ENCODE peak calls at places on chromosomes 3 and 15, in five cellular contexts. W is HCT116, V is IMR-90, M is neural progenitor cell, O is K562. E is an unnamed sample.

GRCh38 chr15:89421219-89421618 is 75.2 kb downstream of the RHCG start:
- DNase-seq in W (no peak), O (no peak), V (no peak), M (no peak), E (no peak)

GRCh38 chr3:31815631-31816440 is 165.2 kb downstream of the OSBPL10 start:
- DNase-seq in W (no peak), O (no peak), M (no peak), V (no peak), E (no peak)

GRCh38 chr15:69931159-69931558 is 166.6 kb downstream of the TLE3 start:
- DNase-seq in W (no peak), O (no peak), V (no peak), M (no peak), E (no peak)

GRCh38 chr3:61868499-61868898 is 307.1 kb downstream of the PTPRG start:
- DNase-seq in W (no peak), V (no peak), M (no peak), O (no peak), E (no peak)

GRCh38 chr3:47394140-47394855 is 13.5 kb downstream of the PTPN23 start:
- DNase-seq in W (no peak), M (peak; percentile 41), O (no peak), V (peak; percentile 56), E (no peak)

GRCh38 chr3:142628806-142629205 is 32.6 kb downstream of the PLS1 start:
- DNase-seq in M (no peak), W (no peak), V (no peak), O (no peak), E (no peak)

GRCh38 chr3:136819784-136820640 is 1.1 kb downstream of the SLC35G2 start:
- DNase-seq in M (peak; percentile 78), O (no peak), W (no peak), V (peak; percentile 69), E (peak; percentile 82)

GRCh38 chr15:93608643-93609148 is 519.7 kb upstream of the RGMA start:
- DNase-seq in V (no peak), O (no peak), W (no peak), M (no peak), E (no peak)

GRCh38 chr15:94327356-94327936 is 96.1 kb downstream of the MCTP2 start:
- DNase-seq in O (peak; percentile 9), W (peak; percentile 10), V (peak; percentile 50), M (peak; percentile 34), E (no peak)

GRCh38 chr15:29945943-29946591 is 123.8 kb upstream of the TJP1 start:
- DNase-seq in W (no peak), M (no peak), V (peak; percentile 58), O (no peak), E (no peak)

GRCh38 chr15:74156678-74157411 is 16.7 kb upstream of the ISLR start:
- DNase-seq in V (no peak), W (no peak), M (no peak), O (no peak), E (no peak)

GRCh38 chr15:43253431-43254403 is 13.0 kb downstream of the TGM5 start:
- DNase-seq in V (peak; percentile 18), M (no peak), O (no peak), W (no peak), E (peak; percentile 85)

GRCh38 chr15:63198752-63199250 is 9.4 kb downstream of the RAB8B start:
- DNase-seq in M (no peak), V (peak; percentile 69), W (no peak), O (no peak), E (no peak)

GRCh38 chr3:167830007-167830406 is 94.5 kb downstream of the SERPINI1 start:
- DNase-seq in W (no peak), V (no peak), O (no peak), M (no peak), E (no peak)

GRCh38 chr3:89690649-89691048 is 583.2 kb downstream of the EPHA3 start:
- DNase-seq in W (no peak), M (no peak), V (peak; percentile 1), O (no peak), E (no peak)
- H3K4me1 ChIP-seq in W (no peaks in the 10 kb centered on the region), M (no peaks in the 10 kb centered on the region), V (no peaks in the 10 kb centered on the region), O (no peaks in the 10 kb centered on the region), E (no peaks in the 10 kb centered on the region)

DNA sequence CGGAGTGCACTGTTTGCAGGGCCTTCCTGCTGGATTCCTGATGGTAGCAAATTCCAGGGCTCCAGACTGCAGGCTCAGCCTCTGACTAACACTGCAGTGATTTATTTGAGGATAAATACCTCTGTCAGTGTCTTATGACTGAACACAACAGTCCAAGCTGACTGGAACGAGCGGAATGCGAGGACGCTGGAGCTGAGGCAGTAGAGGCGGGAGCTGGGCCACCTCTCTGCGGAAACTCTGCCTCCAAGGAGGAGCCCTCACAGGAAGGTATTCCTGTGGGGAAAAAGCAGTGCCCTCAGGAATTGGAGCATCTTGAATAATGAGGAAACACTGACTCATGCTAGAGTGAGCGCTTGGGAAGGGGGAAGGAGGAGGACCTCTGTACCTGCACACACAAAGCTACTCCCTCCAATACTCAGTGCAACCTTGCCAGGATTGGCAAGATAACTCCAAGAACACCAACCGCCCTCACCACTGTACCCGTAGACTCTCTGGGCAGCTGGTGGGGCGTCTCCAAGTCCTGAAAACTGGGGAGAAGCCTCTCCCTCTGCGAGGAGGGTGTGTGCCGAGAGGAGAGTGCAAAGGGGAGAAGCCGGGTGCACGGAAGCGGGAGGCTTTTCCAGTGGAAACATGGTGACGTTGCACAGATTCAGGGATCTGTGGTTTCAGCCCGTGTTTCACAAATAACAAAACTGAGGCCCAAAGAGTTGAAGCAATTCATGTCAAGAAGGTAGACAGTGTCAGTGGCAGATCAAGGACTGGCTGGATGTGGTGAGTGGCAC is 43.0 kb downstream of the VGLL4 start:
- DNase-seq in V (peak; percentile 100), O (no peak), W (peak; percentile 61), M (peak; percentile 86), E (peak; percentile 94)
- H3K9ac ChIP-seq in V (peak overlapping the region; percentile 1), O (no peak overlapping the region), W (no peak overlapping the region), M (no peak overlapping the region), E (no peak overlapping the region)

GRCh38 chr3:113678773-113679172 is 17.7 kb downstream of the USF3 start:
- DNase-seq in V (no peak), M (no peak), O (no peak), W (no peak), E (no peak)
- TF ChIP-seq CTCF in V (no peak), M (no peak), O (no peak), W (no peak), E (no peak)

GRCh38 chr15:56987286-56987685 is 68.8 kb downstream of the TCF12 start:
- DNase-seq in W (no peak), O (no peak), M (no peak), V (no peak), E (no peak)
- H3K4me1 ChIP-seq in W (no peaks in the 10 kb centered on the region), O (peaks cover 5% of the 10 kb centered on the region), M (peaks cover 18% of the 10 kb centered on the region), V (peaks cover 13% of the 10 kb centered on the region), E (peaks cover 35% of the 10 kb centered on the region)

DNA sequence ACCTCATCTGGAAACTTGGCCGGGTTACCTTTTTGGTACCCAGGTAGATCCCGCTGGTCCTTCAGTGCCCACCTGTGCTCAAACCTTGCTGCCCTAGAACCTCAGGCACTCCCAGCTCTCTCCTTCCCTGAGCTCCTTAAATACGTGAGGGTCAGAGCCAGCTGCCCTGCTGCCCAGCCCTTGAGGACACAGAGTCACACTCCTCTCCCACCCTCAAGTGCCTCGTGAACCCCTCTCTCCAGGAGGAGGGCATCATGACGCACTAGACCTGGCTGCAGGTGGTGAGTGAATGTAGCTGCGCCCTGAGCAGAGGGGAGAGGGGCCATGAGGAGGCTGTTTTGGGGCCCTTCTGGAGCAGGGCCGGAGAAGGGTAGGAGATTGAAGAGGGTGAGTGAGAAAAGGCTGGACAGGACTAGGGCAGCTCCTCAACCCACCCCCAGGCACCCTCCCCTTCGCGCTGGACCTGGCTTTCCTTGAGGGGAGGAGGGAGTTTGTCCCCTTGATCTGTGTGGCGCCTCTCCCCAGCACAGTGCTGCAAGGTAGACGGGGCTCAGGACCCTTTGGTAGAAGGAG is 939 bp downstream of the SLC12A8 start:
- DNase-seq in W (no peak), O (no peak), V (no peak), M (no peak), E (no peak)
- H3K9ac ChIP-seq in W (peak overlapping the region; percentile 92), O (no peak overlapping the region), V (no peak overlapping the region), M (no peak overlapping the region), E (no peak overlapping the region)

GRCh38 chr15:98960555-98961050 is 47.0 kb downstream of the PGPEP1L start:
- DNase-seq in W (no peak), V (no peak), M (no peak), O (no peak), E (no peak)
- TF ChIP-seq CTCF in W (no peak), V (no peak), M (no peak), O (no peak), E (no peak)

GRCh38 chr3:49339593-49339946 is 283 bp downstream of the USP4 start:
- DNase-seq in W (no peak), V (no peak), M (peak; percentile 76), O (peak; percentile 30), E (no peak)

GRCh38 chr3:49339947-49340800 is at the start of gene USP4:
- DNase-seq in V (peak; percentile 87), W (peak; percentile 71), M (peak; percentile 91), O (peak; percentile 89), E (peak; percentile 97)

GRCh38 chr3:49341996-49342395 is 2.1 kb upstream of the USP4 start:
- DNase-seq in M (no peak), V (no peak), W (no peak), O (no peak), E (no peak)

GRCh38 chr3:49346797-49347251 is 7.0 kb upstream of the USP4 start:
- DNase-seq in O (no peak), W (no peak), M (no peak), V (peak; percentile 69), E (no peak)

GRCh38 chr3:49343163-49343562 is 3.3 kb upstream of the USP4 start:
- DNase-seq in V (no peak), M (no peak), O (no peak), W (no peak), E (no peak)
- H3K4me1 ChIP-seq in V (peaks cover 14% of the 10 kb centered on the region), M (peaks cover 7% of the 10 kb centered on the region), O (peaks cover 6% of the 10 kb centered on the region), W (peaks cover 34% of the 10 kb centered on the region), E (peaks cover 6% of the 10 kb centered on the region)

DNA sequence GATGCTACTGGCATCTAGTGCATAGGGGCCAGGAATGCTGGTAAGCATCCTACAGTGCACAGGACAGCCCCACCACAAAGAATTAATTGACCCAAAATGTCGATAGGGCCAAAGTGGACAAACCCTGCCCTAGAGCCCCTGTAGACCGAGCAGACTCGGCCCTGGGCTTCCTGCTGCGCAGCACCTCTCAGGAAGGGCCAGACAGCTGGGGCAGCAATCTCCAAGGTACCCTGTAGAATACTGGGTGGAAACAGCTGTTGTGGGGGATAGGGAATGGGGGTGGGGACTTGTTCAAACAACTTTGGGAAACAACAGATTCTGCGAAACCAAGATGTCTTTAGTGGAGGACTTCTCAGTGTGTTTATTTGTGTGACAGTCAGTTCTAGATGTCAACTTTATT is 67.1 kb downstream of the MRPL46 start:
- DNase-seq in W (no peak), M (no peak), O (no peak), V (no peak), E (no peak)
- H3K9ac ChIP-seq in W (no peak overlapping the region), M (no peak overlapping the region), O (no peak overlapping the region), V (no peak overlapping the region), E (no peak overlapping the region)

E was measured in kidney.